ENCODE peak calls at places on chromosome 16, in four cellular contexts. One of them, this sample, is unnamed.

GRCh38 chr16:47046726-47047602 is 73.5 kb upstream of the DNAJA2 start:
- DNase-seq in effector memory CD4-positive, alpha-beta T cell: no peak
- DNase-seq in A549: no peak
- DNase-seq in CD4-positive, CD25-positive, alpha-beta regulatory T cell: no peak
- DNase-seq in this sample: no peak

GRCh38 chr16:82643136-82643535 is 16.4 kb downstream of the CDH13 start:
- DNase-seq in A549: no peak
- DNase-seq in CD4-positive, CD25-positive, alpha-beta regulatory T cell: no peak
- DNase-seq in effector memory CD4-positive, alpha-beta T cell: no peak
- DNase-seq in this sample: no peak

GRCh38 chr16:52247737-52248136 is 299.2 kb downstream of the TOX3 start:
- DNase-seq in CD4-positive, CD25-positive, alpha-beta regulatory T cell: no peak
- DNase-seq in effector memory CD4-positive, alpha-beta T cell: no peak
- DNase-seq in A549: no peak
- DNase-seq in this sample: no peak

GRCh38 chr16:81366316-81366932 is 51.7 kb downstream of the GAN start:
- DNase-seq in effector memory CD4-positive, alpha-beta T cell: no peak
- DNase-seq in CD4-positive, CD25-positive, alpha-beta regulatory T cell: peak
- DNase-seq in A549: peak
- DNase-seq in this sample: peak

GRCh38 chr16:26396511-26397235 is 670.1 kb upstream of the C16orf82 start:
- DNase-seq in effector memory CD4-positive, alpha-beta T cell: no peak
- DNase-seq in CD4-positive, CD25-positive, alpha-beta regulatory T cell: no peak
- DNase-seq in A549: no peak
- DNase-seq in this sample: peak

GRCh38 chr16:30377812-30378235 is 3.2 kb downstream of the MYL11 start:
- DNase-seq in A549: peak
- DNase-seq in CD4-positive, CD25-positive, alpha-beta regulatory T cell: peak
- DNase-seq in effector memory CD4-positive, alpha-beta T cell: peak
- DNase-seq in this sample: peak

GRCh38 chr16:50121721-50122445 is 31.2 kb upstream of the TENT4B start:
- DNase-seq in effector memory CD4-positive, alpha-beta T cell: no peak
- DNase-seq in CD4-positive, CD25-positive, alpha-beta regulatory T cell: peak
- DNase-seq in A549: no peak
- DNase-seq in this sample: no peak

GRCh38 chr16:12340151-12340733 is 363.7 kb downstream of the SNX29 start:
- DNase-seq in CD4-positive, CD25-positive, alpha-beta regulatory T cell: peak
- DNase-seq in A549: peak
- DNase-seq in effector memory CD4-positive, alpha-beta T cell: no peak
- DNase-seq in this sample: peak

GRCh38 chr16:6932871-6933390 is 399.7 kb upstream of the RBFOX1 start:
- DNase-seq in A549: no peak
- DNase-seq in effector memory CD4-positive, alpha-beta T cell: no peak
- DNase-seq in CD4-positive, CD25-positive, alpha-beta regulatory T cell: no peak
- DNase-seq in this sample: no peak

GRCh38 chr16:3401719-3402397 is 843 bp downstream of the ZNF174 start:
- DNase-seq in effector memory CD4-positive, alpha-beta T cell: no peak
- DNase-seq in CD4-positive, CD25-positive, alpha-beta regulatory T cell: no peak
- DNase-seq in A549: peak
- DNase-seq in this sample: peak

GRCh38 chr16:67844441-67844840 is 2.3 kb upstream of the NUTF2 start:
- DNase-seq in A549: no peak
- DNase-seq in CD4-positive, CD25-positive, alpha-beta regulatory T cell: no peak
- DNase-seq in effector memory CD4-positive, alpha-beta T cell: no peak
- DNase-seq in this sample: no peak

GRCh38 chr16:27781981-27782880 is 232.3 kb downstream of the KATNIP start:
- DNase-seq in CD4-positive, CD25-positive, alpha-beta regulatory T cell: no peak
- DNase-seq in A549: no peak
- DNase-seq in effector memory CD4-positive, alpha-beta T cell: no peak
- DNase-seq in this sample: no peak

GRCh38 chr16:47019563-47019962 is 46.1 kb upstream of the DNAJA2 start:
- DNase-seq in CD4-positive, CD25-positive, alpha-beta regulatory T cell: no peak
- DNase-seq in A549: no peak
- DNase-seq in effector memory CD4-positive, alpha-beta T cell: no peak
- DNase-seq in this sample: no peak

GRCh38 chr16:10514369-10515055 is 65.9 kb downstream of the EMP2 start:
- DNase-seq in CD4-positive, CD25-positive, alpha-beta regulatory T cell: peak
- DNase-seq in effector memory CD4-positive, alpha-beta T cell: peak
- DNase-seq in A549: peak
- DNase-seq in this sample: peak

GRCh38 chr16:50272687-50273381 is 6.5 kb downstream of the ADCY7 start:
- DNase-seq in effector memory CD4-positive, alpha-beta T cell: no peak
- DNase-seq in A549: no peak
- DNase-seq in CD4-positive, CD25-positive, alpha-beta regulatory T cell: no peak
- DNase-seq in this sample: no peak

GRCh38 chr16:81873843-81874752 is 95.0 kb downstream of the PLCG2 start:
- DNase-seq in A549: peak
- DNase-seq in effector memory CD4-positive, alpha-beta T cell: no peak
- DNase-seq in CD4-positive, CD25-positive, alpha-beta regulatory T cell: peak
- DNase-seq in this sample: peak

GRCh38 chr16:81798311-81799137 is 19.4 kb downstream of the PLCG2 start:
- DNase-seq in A549: no peak
- DNase-seq in CD4-positive, CD25-positive, alpha-beta regulatory T cell: peak
- DNase-seq in effector memory CD4-positive, alpha-beta T cell: no peak
- DNase-seq in this sample: peak

GRCh38 chr16:82152641-82153094 is 17.4 kb downstream of the MPHOSPH6 start:
- DNase-seq in A549: no peak
- DNase-seq in effector memory CD4-positive, alpha-beta T cell: no peak
- DNase-seq in CD4-positive, CD25-positive, alpha-beta regulatory T cell: no peak
- DNase-seq in this sample: no peak

GRCh38 chr16:84718-85452 is 6.9 kb downstream of the MPG start:
- DNase-seq in effector memory CD4-positive, alpha-beta T cell: no peak
- DNase-seq in A549: no peak
- DNase-seq in CD4-positive, CD25-positive, alpha-beta regulatory T cell: peak
- DNase-seq in this sample: peak

GRCh38 chr16:80323808-80324195 is 217.0 kb upstream of the DYNLRB2 start:
- DNase-seq in A549: no peak
- DNase-seq in CD4-positive, CD25-positive, alpha-beta regulatory T cell: no peak
- DNase-seq in effector memory CD4-positive, alpha-beta T cell: no peak
- DNase-seq in this sample: no peak

GRCh38 chr16:27240948-27241531 is 27.5 kb downstream of the NSMCE1 start:
- DNase-seq in effector memory CD4-positive, alpha-beta T cell: no peak
- DNase-seq in CD4-positive, CD25-positive, alpha-beta regulatory T cell: no peak
- DNase-seq in A549: no peak
- DNase-seq in this sample: peak

GRCh38 chr16:18803569-18804462 is 2.5 kb upstream of the ARL6IP1 start:
- DNase-seq in CD4-positive, CD25-positive, alpha-beta regulatory T cell: peak
- DNase-seq in effector memory CD4-positive, alpha-beta T cell: no peak
- DNase-seq in A549: no peak
- DNase-seq in this sample: no peak

DNA sequence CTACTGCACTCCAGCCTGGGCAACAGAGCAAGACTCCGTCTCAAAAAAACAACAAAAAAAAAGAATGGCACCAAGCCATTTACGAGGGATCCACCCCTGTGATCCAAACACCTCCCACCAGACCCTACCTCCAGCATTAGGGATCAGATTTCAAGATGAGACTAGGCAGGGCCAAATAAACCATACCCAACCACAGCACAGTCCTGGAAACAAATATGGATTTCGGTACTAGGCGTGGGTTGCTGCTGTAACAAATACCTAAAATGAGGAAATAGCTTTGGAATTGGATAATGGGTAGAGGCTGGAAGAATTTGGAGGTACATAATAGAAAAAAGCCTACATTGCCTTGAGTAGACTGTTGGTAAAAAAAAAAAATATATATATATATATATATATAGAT is 49.1 kb downstream of the MMP15 start:
- DNase-seq in effector memory CD4-positive, alpha-beta T cell: no peak
- DNase-seq in A549: no peak
- DNase-seq in CD4-positive, CD25-positive, alpha-beta regulatory T cell: no peak
- DNase-seq in this sample: no peak
- H3K27ac ChIP-seq in effector memory CD4-positive, alpha-beta T cell: no peak
- H3K27ac ChIP-seq in A549: no peak
- H3K27ac ChIP-seq in CD4-positive, CD25-positive, alpha-beta regulatory T cell: no peak
- H3K27ac ChIP-seq in this sample: no peak

DNA sequence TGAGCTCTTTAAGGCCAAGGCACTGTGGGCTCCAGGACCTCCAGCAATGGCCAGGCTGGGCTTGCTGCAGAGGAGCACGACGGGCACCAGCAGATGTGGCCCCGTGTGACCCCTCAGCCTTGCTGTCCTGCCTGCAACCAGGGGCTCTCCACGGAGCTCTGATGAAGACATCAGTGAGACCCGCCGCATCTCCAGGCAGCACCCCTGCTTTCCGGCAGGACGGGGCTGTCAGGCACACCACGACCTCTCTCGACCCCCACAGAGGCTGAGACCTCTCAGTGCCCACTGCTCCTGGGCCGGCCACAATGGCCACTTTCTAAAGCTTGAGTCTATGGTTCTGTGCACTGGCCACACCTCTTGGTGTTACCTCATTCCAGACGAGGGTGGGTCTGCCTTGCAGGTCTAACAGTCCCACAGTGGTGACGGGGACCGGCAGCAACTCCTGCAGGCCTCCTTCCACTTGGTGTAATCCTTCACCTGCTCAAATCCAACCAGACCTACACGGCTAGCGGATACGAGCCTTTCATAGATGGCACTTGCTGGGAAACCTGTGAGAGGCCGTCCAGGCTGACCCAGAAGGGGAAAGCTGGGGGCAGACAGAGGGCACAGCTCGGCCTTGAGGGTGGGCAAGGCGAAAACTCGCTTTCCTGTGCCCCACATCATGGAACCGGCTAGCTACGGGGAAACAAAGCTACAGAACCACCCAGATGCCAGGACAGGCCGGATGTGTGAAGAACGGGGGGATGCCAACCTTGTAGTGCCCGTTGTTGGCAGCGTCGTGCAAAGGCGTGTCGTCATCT is 70.5 kb downstream of the ZNF778 start:
- DNase-seq in A549: no peak
- DNase-seq in CD4-positive, CD25-positive, alpha-beta regulatory T cell: no peak
- DNase-seq in effector memory CD4-positive, alpha-beta T cell: no peak
- DNase-seq in this sample: no peak
- H3K27ac ChIP-seq in A549: no peak
- H3K27ac ChIP-seq in CD4-positive, CD25-positive, alpha-beta regulatory T cell: no peak
- H3K27ac ChIP-seq in effector memory CD4-positive, alpha-beta T cell: no peak
- H3K27ac ChIP-seq in this sample: no peak

DNA sequence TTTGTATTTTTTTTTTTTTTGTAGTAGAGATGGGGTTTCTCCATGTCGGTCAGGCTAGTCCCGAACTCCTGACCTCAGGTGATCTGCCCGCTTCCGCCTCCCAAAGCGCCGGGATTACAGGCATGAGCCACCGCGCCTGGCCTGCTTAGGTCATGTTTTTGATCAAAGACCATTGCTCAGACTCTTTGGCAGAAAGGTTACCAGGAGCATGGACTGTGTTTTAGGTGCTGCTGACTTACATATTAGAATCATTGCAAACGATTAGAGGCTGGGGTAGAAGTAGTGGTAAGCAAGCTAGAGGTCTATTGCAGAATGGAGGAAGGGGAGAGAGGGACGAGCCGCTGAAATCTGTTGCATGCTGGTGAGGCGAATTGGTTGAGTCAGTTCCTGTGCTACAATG is 79.8 kb downstream of the TANGO6 start:
- DNase-seq in A549: no peak
- DNase-seq in effector memory CD4-positive, alpha-beta T cell: no peak
- DNase-seq in CD4-positive, CD25-positive, alpha-beta regulatory T cell: no peak
- DNase-seq in this sample: no peak
- H3K27ac ChIP-seq in A549: peak
- H3K27ac ChIP-seq in effector memory CD4-positive, alpha-beta T cell: no peak
- H3K27ac ChIP-seq in CD4-positive, CD25-positive, alpha-beta regulatory T cell: no peak
- H3K27ac ChIP-seq in this sample: no peak

GRCh38 chr16:84689126-84689525 is 10.7 kb upstream of the USP10 start:
- DNase-seq in A549: no peak
- DNase-seq in CD4-positive, CD25-positive, alpha-beta regulatory T cell: no peak
- DNase-seq in effector memory CD4-positive, alpha-beta T cell: no peak
- DNase-seq in this sample: no peak
- H3K27ac ChIP-seq in A549: no peak
- H3K27ac ChIP-seq in CD4-positive, CD25-positive, alpha-beta regulatory T cell: no peak
- H3K27ac ChIP-seq in effector memory CD4-positive, alpha-beta T cell: no peak
- H3K27ac ChIP-seq in this sample: no peak

DNA sequence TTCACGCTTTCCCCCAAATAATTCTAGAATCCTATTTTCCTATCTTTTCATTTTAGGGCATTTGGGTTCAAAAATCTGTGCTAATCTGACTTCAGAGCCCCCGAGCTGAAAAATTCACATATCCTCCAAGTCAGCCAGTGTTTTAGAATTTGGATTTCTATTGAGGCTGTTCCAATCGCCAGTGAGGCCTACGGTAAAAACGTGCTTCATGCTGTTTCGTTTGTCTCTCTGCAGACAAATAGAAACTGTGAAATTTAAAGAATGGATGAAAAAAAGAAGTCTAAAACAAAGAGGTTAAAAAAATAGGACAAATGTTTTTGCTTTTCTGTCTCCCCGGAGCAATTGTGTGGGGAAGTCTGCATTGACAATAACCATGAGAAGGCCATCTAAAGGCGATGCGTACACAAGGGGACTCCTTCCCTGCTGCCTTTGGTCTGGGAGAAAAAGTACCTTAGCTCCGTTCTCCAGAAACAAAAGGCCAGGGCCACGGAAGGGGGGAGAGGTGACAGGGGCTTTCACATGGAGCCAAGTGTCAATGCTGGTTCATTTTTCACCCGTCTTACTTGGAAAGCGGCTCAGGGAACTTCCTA is 4.6 kb upstream of the ZFHX3 start:
- DNase-seq in effector memory CD4-positive, alpha-beta T cell: no peak
- DNase-seq in A549: no peak
- DNase-seq in CD4-positive, CD25-positive, alpha-beta regulatory T cell: no peak
- DNase-seq in this sample: no peak
- H3K27ac ChIP-seq in effector memory CD4-positive, alpha-beta T cell: no peak
- H3K27ac ChIP-seq in A549: peak
- H3K27ac ChIP-seq in CD4-positive, CD25-positive, alpha-beta regulatory T cell: no peak
- H3K27ac ChIP-seq in this sample: no peak

GRCh38 chr16:78494105-78494504 is 394.7 kb downstream of the WWOX start:
- DNase-seq in effector memory CD4-positive, alpha-beta T cell: no peak
- DNase-seq in CD4-positive, CD25-positive, alpha-beta regulatory T cell: no peak
- DNase-seq in A549: no peak
- DNase-seq in this sample: no peak
- H3K27ac ChIP-seq in effector memory CD4-positive, alpha-beta T cell: no peak
- H3K27ac ChIP-seq in CD4-positive, CD25-positive, alpha-beta regulatory T cell: no peak
- H3K27ac ChIP-seq in A549: no peak
- H3K27ac ChIP-seq in this sample: no peak

GRCh38 chr16:16021988-16022682 is 72.7 kb downstream of the ABCC1 start:
- DNase-seq in A549: peak
- DNase-seq in effector memory CD4-positive, alpha-beta T cell: no peak
- DNase-seq in CD4-positive, CD25-positive, alpha-beta regulatory T cell: no peak
- DNase-seq in this sample: peak

GRCh38 chr16:16021646-16021987 is 72.2 kb downstream of the ABCC1 start:
- DNase-seq in CD4-positive, CD25-positive, alpha-beta regulatory T cell: no peak
- DNase-seq in A549: no peak
- DNase-seq in effector memory CD4-positive, alpha-beta T cell: no peak
- DNase-seq in this sample: no peak

GRCh38 chr16:16020291-16020690 is 70.9 kb downstream of the ABCC1 start:
- DNase-seq in effector memory CD4-positive, alpha-beta T cell: no peak
- DNase-seq in A549: no peak
- DNase-seq in CD4-positive, CD25-positive, alpha-beta regulatory T cell: no peak
- DNase-seq in this sample: no peak

GRCh38 chr16:16021020-16021419 is 71.6 kb downstream of the ABCC1 start:
- DNase-seq in CD4-positive, CD25-positive, alpha-beta regulatory T cell: no peak
- DNase-seq in effector memory CD4-positive, alpha-beta T cell: no peak
- DNase-seq in A549: no peak
- DNase-seq in this sample: no peak

DNA sequence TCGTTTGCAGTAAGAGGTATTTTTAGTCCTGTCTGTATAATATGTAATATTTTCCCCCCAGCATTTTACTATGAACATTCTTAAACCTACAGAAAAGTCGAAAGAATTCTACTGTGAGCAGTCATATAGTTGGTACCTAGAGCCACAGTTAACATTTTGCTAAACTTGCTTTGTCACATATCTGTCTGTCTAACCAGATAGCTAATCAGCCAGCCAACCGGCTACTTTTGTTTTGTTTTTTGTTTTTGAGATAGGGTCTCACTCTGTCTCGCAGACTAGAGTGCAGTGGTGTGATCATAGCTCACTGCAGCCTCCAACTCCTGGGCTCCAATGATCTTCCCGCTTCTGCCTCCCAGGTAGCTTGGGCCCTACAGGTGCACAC is 73.3 kb downstream of the ABCC1 start:
- DNase-seq in CD4-positive, CD25-positive, alpha-beta regulatory T cell: no peak
- DNase-seq in effector memory CD4-positive, alpha-beta T cell: no peak
- DNase-seq in A549: no peak
- DNase-seq in this sample: no peak
- H3K27ac ChIP-seq in CD4-positive, CD25-positive, alpha-beta regulatory T cell: no peak
- H3K27ac ChIP-seq in effector memory CD4-positive, alpha-beta T cell: no peak
- H3K27ac ChIP-seq in A549: peak
- H3K27ac ChIP-seq in this sample: peak